ENCODE peak calls at places on chromosomes 3 and 15, in four cellular contexts. D is cardiac muscle cell, G is left ventricle myocardium inferior, P is heart right ventricle. W is an unnamed sample.

GRCh38 chr3:134641671-134642300 is 9.0 kb downstream of the KY start:
- DNase-seq in D (no peak), G (no peak), P (no peak), W (no peak)

GRCh38 chr15:98480858-98481257 is 167.5 kb upstream of the IGF1R start:
- DNase-seq in D (no peak), G (no peak), P (no peak), W (no peak)

GRCh38 chr3:184336484-184337230 is 743 bp upstream of the FAM131A start:
- DNase-seq in D (peak), G (no peak), P (peak), W (peak)

GRCh38 chr15:62845239-62846126 is 197.1 kb upstream of the TPM1 start:
- DNase-seq in D (no peak), G (no peak), P (no peak), W (no peak)

GRCh38 chr3:57982561-57983243 is 25.5 kb upstream of the FLNB start:
- DNase-seq in D (no peak), G (no peak), P (no peak), W (no peak)

GRCh38 chr3:25854635-25855034 is 64.7 kb downstream of the OXSM start:
- DNase-seq in D (no peak), G (no peak), P (no peak), W (no peak)

GRCh38 chr3:9501226-9501625 is 52.4 kb downstream of the LHFPL4 start:
- DNase-seq in D (no peak), G (no peak), P (no peak), W (no peak)

GRCh38 chr3:70851066-70851465 is 538.6 kb upstream of the MDFIC2 start:
- DNase-seq in D (no peak), G (no peak), P (no peak), W (no peak)

GRCh38 chr3:132405188-132405587 is 12.1 kb upstream of the DNAJC13 start:
- DNase-seq in D (no peak), G (no peak), P (no peak), W (no peak)

GRCh38 chr3:4421121-4421520 is 45.9 kb downstream of the SUMF1 start:
- DNase-seq in D (no peak), G (no peak), P (no peak), W (no peak)

W was measured in gastrocnemius medialis.